ENCODE peak calls at places on chromosomes 11 and 22, in five cellular contexts. One of them, this sample, is unnamed.

GRCh38 chr11:64314146-64314804 is 3.1 kb downstream of the TRMT112 start:
- DNase-seq in mucosa of descending colon: no peak
- DNase-seq in GM23248: peak; percentile 52
- DNase-seq in Right ventricle myocardium superior: no peak
- DNase-seq in NCI-H1105 treated with DMSO at 0.1 percent for 48 hours: no peak
- DNase-seq in this sample: no peak

GRCh38 chr22:42673898-42674390 is 24.8 kb upstream of the CYB5R3 start:
- DNase-seq in mucosa of descending colon: no peak
- DNase-seq in GM23248: peak; percentile 18
- DNase-seq in Right ventricle myocardium superior: no peak
- DNase-seq in NCI-H1105 treated with DMSO at 0.1 percent for 48 hours: no peak
- DNase-seq in this sample: peak; percentile 43

GRCh38 chr11:124499711-124500110 is 43.7 kb downstream of the OR8B12 start:
- DNase-seq in mucosa of descending colon: no peak
- DNase-seq in GM23248: no peak
- DNase-seq in Right ventricle myocardium superior: no peak
- DNase-seq in NCI-H1105 treated with DMSO at 0.1 percent for 48 hours: no peak
- DNase-seq in this sample: no peak

GRCh38 chr11:62732830-62733229 is 4.5 kb downstream of the TTC9C start:
- DNase-seq in mucosa of descending colon: no peak
- DNase-seq in GM23248: peak; percentile 68
- DNase-seq in Right ventricle myocardium superior: no peak
- DNase-seq in NCI-H1105 treated with DMSO at 0.1 percent for 48 hours: peak; percentile 12
- DNase-seq in this sample: no peak

GRCh38 chr11:127875076-127875475 is 712.3 kb downstream of the ETS1 start:
- DNase-seq in mucosa of descending colon: no peak
- DNase-seq in GM23248: no peak
- DNase-seq in Right ventricle myocardium superior: no peak
- DNase-seq in NCI-H1105 treated with DMSO at 0.1 percent for 48 hours: no peak
- DNase-seq in this sample: no peak

GRCh38 chr11:44256673-44257291 is 53.2 kb downstream of the ALX4 start:
- DNase-seq in mucosa of descending colon: no peak
- DNase-seq in GM23248: no peak
- DNase-seq in Right ventricle myocardium superior: no peak
- DNase-seq in NCI-H1105 treated with DMSO at 0.1 percent for 48 hours: no peak
- DNase-seq in this sample: no peak

GRCh38 chr11:114164546-114164945 is 105.0 kb downstream of the ZBTB16 start:
- DNase-seq in mucosa of descending colon: no peak
- DNase-seq in GM23248: no peak
- DNase-seq in Right ventricle myocardium superior: no peak
- DNase-seq in NCI-H1105 treated with DMSO at 0.1 percent for 48 hours: no peak
- DNase-seq in this sample: no peak

GRCh38 chr11:109605006-109605405 is 183.0 kb downstream of the C11orf87 start:
- DNase-seq in mucosa of descending colon: no peak
- DNase-seq in GM23248: no peak
- DNase-seq in Right ventricle myocardium superior: no peak
- DNase-seq in NCI-H1105 treated with DMSO at 0.1 percent for 48 hours: no peak
- DNase-seq in this sample: no peak

GRCh38 chr11:9013373-9013772 is 9.6 kb upstream of the NRIP3 start:
- DNase-seq in mucosa of descending colon: no peak
- DNase-seq in GM23248: no peak
- DNase-seq in Right ventricle myocardium superior: no peak
- DNase-seq in NCI-H1105 treated with DMSO at 0.1 percent for 48 hours: no peak
- DNase-seq in this sample: no peak

This sample was measured in COLO829.